ENCODE peak calls at places on chromosomes 3 and 15, in eight cellular contexts. U, K, Y, J, G, T, Q and O are unnamed samples.

GRCh38 chr3:78905700-78906099 is 862.1 kb downstream of the ROBO1 start:
- DNase-seq in U (no peak), K (no peak), Y (no peak), J (no peak), G (no peak), T (no peak), Q (no peak), O (no peak)

GRCh38 chr3:185330644-185331043 is 32.3 kb upstream of the MAP3K13 start:
- DNase-seq in U (no peak), K (no peak), Y (no peak), J (no peak), G (no peak), T (no peak), Q (no peak), O (no peak)

GRCh38 chr3:169148448-169149348 is 514.8 kb downstream of the MECOM start:
- DNase-seq in U (no peak), K (no peak), Y (no peak), J (no peak), G (no peak), T (no peak), Q (peak), O (no peak)

GRCh38 chr3:58161435-58162398 is 49.1 kb downstream of the DNASE1L3 start:
- DNase-seq in U (peak), K (peak), Y (peak), J (no peak), G (peak), T (no peak), Q (peak), O (no peak)

GRCh38 chr3:170418422-170419300 is at the start of gene CLDN11:
- DNase-seq in U (peak), K (no peak), Y (no peak), J (peak), G (no peak), T (no peak), Q (peak), O (no peak)

GRCh38 chr3:72523409-72524172 is 324.7 kb downstream of the SHQ1 start:
- DNase-seq in U (no peak), K (no peak), Y (no peak), J (no peak), G (no peak), T (peak), Q (no peak), O (no peak)

GRCh38 chr15:96332854-96333193 is 2.3 kb downstream of the NR2F2 start:
- DNase-seq in U (no peak), K (no peak), Y (no peak), J (no peak), G (no peak), T (no peak), Q (peak), O (no peak)

GRCh38 chr3:117303446-117303845 is 593.9 kb downstream of the TUSC7 start:
- DNase-seq in U (no peak), K (no peak), Y (no peak), J (no peak), G (no peak), T (no peak), Q (no peak), O (no peak)

GRCh38 chr3:46860381-46861292 is 2.6 kb downstream of the MYL3 start:
- DNase-seq in U (peak), K (no peak), Y (no peak), J (no peak), G (no peak), T (no peak), Q (no peak), O (no peak)

GRCh38 chr15:78004919-78005634 is 72.4 kb downstream of the TBC1D2B start:
- DNase-seq in U (peak), K (peak), Y (no peak), J (no peak), G (no peak), T (no peak), Q (peak), O (no peak)

GRCh38 chr15:99137111-99137546 is 32.2 kb downstream of the SYNM start:
- DNase-seq in U (no peak), K (no peak), Y (no peak), J (peak), G (no peak), T (no peak), Q (no peak), O (no peak)

DNA sequence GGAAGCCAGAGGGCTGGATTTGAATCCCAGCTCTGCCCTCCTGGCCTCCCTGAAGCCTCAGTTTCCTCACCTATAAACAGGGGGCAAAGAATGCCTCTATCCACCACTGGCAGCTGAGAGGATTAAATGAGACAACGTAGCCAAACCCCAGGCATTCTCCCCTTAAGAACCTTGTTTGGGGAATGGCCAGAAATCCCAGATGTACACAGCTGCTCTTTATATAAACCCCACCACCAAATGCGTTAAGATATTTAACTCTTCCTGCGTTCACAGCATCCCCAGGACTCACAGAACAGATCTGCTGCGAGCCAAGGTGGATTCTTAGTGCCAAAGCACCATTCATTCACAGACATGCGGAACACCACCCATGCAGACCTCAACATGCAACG is 5.3 kb downstream of the TLE3 start:
- DNase-seq in U (no peak), K (no peak), Y (no peak), J (no peak), G (no peak), T (no peak), Q (peak), O (no peak)
- H3K4me3 ChIP-seq in U (no peak), K (no peak), Y (peak), J (no peak), G (no peak), T (no peak), Q (no peak), O (no peak)

DNA sequence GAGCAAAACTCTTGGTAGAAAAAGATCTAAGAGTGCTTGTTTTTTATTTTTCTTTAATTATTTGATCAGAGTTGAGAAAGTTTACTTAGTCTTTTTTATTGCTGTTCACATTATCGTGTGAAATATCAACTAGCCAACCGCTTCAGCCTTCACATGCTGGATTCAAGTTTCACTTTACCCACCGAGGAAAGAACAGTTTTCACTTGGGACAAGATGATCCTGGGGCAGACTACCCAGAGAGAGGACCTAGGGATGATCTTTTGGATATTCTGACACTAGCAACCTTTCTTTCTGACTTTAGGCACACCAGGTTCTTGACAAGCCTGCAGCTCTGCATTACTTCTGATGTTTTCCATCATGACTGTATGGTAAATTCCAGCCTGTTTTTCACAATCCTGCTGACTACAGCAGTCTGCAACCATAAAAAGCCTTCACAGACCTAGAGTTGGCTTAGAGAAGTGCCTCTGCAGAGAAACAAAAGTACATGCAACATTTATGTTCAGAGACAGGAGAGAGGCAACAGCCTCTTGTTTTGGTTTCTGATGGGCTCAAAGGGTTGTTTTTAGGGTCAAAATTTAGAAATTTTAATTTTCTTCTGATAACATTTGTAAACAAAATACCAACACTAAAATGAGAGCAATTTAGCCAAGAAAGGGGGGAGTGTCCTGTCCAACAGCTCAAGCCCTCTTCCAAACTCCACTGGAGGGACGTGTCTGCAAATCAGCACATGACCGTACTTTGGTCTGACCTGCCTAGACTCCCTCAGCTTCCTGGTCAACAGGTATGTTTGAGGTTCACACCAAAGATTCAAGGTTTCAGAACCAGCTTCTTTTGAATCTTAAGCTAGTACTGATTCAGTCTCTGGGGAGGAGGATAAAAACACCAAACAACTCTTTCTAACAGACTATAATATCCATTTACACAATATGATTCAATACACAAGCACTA is 861 bp downstream of the ABI3BP start:
- DNase-seq in U (peak), K (no peak), Y (no peak), J (no peak), G (no peak), T (no peak), Q (peak), O (no peak)
- H3K4me3 ChIP-seq in U (peak), K (peak), Y (no peak), J (no peak), G (peak), T (no peak), Q (no peak), O (no peak)

GRCh38 chr3:197297476-197298340 is 704 bp downstream of the DLG1 start:
- DNase-seq in U (peak), K (no peak), Y (no peak), J (peak), G (peak), T (peak), Q (peak), O (peak)

GRCh38 chr3:197298341-197298857 is at the start of gene DLG1:
- DNase-seq in U (peak), K (peak), Y (peak), J (peak), G (peak), T (no peak), Q (peak), O (peak)

GRCh38 chr3:197297020-197297419 is 1.4 kb downstream of the DLG1 start:
- DNase-seq in U (no peak), K (no peak), Y (no peak), J (no peak), G (no peak), T (peak), Q (no peak), O (no peak)

GRCh38 chr3:197293605-197294237 is 4.7 kb downstream of the DLG1 start:
- DNase-seq in U (no peak), K (no peak), Y (no peak), J (no peak), G (no peak), T (no peak), Q (peak), O (no peak)

DNA sequence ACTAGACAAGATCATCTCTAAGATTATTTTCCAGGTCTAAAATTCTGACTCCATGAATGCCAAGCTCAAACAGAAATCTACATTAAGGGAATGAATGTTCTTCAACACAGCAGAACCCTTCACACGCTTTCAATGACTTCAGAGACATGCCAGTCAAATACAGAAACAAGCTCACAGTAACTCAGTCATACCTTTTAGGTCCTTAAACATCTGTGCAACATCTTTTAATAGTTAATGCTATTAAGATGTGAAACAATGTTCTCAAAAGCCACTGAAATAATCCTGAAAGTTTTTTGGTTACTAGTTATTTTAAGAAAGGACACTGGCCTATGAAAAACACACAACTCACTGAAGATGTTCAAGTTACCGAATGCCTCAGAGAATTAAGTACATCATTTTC is 2.5 kb downstream of the DLG1 start:
- DNase-seq in U (no peak), K (no peak), Y (no peak), J (no peak), G (no peak), T (no peak), Q (no peak), O (no peak)
- H3K4me3 ChIP-seq in U (no peak), K (no peak), Y (no peak), J (no peak), G (no peak), T (no peak), Q (no peak), O (no peak)

DNA sequence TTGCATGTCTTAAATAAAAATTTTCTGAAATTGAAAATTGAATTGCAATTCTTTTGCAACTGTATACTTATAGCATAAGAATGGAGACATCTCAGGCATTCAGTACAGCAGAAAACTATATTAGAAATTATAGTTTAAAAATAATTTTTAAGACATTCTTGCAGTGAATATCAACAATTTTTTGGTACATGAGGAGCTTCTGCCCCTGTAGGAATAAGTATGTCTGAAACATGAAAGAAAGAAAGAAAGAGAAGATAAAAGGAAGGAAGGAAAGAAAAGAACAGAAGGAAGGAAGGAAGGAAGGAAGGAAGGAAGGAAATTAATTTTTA is 165.0 kb downstream of the GMNC start:
- DNase-seq in U (no peak), K (no peak), Y (no peak), J (no peak), G (no peak), T (no peak), Q (no peak), O (no peak)
- H3K4me3 ChIP-seq in U (no peak), K (no peak), Y (no peak), J (no peak), G (no peak), T (no peak), Q (no peak), O (no peak)